ENCODE peak calls at places on chromosome 11, in seven cellular contexts. U, H, Q, M, D, X and L are unnamed samples.

GRCh38 chr11:44732564-44732963 is 5.8 kb downstream of the TSPAN18 start:
- DNase-seq in U (no peak), H (no peak), Q (no peak), M (no peak), D (no peak), X (no peak), L (no peak)

GRCh38 chr11:92347404-92347803 is 122.8 kb downstream of the FAT3 start:
- DNase-seq in U (no peak), H (no peak), Q (no peak), M (no peak), D (no peak), X (no peak), L (no peak)

GRCh38 chr11:25794804-25795203 is 537.1 kb upstream of the ANO3 start:
- DNase-seq in U (no peak), H (no peak), Q (no peak), M (no peak), D (no peak), X (no peak), L (no peak)

GRCh38 chr11:32462296-32462695 is 27.0 kb upstream of the WT1 start:
- DNase-seq in U (no peak), H (no peak), Q (no peak), M (no peak), D (no peak), X (no peak), L (no peak)

GRCh38 chr11:74849525-74850391 is 99.1 kb downstream of the XRRA1 start:
- DNase-seq in U (no peak), H (no peak), Q (no peak), M (no peak), D (no peak), X (peak; percentile 91), L (no peak)

GRCh38 chr11:27571151-27571840 is 64.7 kb upstream of the LIN7C start:
- DNase-seq in U (peak; percentile 2), H (no peak), Q (no peak), M (no peak), D (no peak), X (peak; percentile 26), L (no peak)

GRCh38 chr11:85867751-85868150 is 12.6 kb downstream of the CCDC83 start:
- DNase-seq in U (no peak), H (no peak), Q (no peak), M (no peak), D (no peak), X (peak; percentile 68), L (no peak)

GRCh38 chr11:108967571-108967970 is 302.7 kb downstream of the DDX10 start:
- DNase-seq in U (peak; percentile 60), H (no peak), Q (no peak), M (no peak), D (no peak), X (peak; percentile 71), L (no peak)

GRCh38 chr11:893008-893654 is 17.5 kb downstream of the CHID1 start:
- DNase-seq in U (no peak), H (no peak), Q (no peak), M (no peak), D (no peak), X (no peak), L (no peak)

GRCh38 chr11:889261-889660 is 21.3 kb downstream of the CHID1 start:
- DNase-seq in U (no peak), H (no peak), Q (no peak), M (no peak), D (no peak), X (no peak), L (no peak)

GRCh38 chr11:892106-892505 is 18.5 kb downstream of the CHID1 start:
- DNase-seq in U (no peak), H (no peak), Q (no peak), M (no peak), D (no peak), X (no peak), L (no peak)

GRCh38 chr11:889686-890475 is 20.7 kb downstream of the CHID1 start:
- DNase-seq in U (no peak), H (no peak), Q (no peak), M (no peak), D (no peak), X (no peak), L (no peak)

DNA sequence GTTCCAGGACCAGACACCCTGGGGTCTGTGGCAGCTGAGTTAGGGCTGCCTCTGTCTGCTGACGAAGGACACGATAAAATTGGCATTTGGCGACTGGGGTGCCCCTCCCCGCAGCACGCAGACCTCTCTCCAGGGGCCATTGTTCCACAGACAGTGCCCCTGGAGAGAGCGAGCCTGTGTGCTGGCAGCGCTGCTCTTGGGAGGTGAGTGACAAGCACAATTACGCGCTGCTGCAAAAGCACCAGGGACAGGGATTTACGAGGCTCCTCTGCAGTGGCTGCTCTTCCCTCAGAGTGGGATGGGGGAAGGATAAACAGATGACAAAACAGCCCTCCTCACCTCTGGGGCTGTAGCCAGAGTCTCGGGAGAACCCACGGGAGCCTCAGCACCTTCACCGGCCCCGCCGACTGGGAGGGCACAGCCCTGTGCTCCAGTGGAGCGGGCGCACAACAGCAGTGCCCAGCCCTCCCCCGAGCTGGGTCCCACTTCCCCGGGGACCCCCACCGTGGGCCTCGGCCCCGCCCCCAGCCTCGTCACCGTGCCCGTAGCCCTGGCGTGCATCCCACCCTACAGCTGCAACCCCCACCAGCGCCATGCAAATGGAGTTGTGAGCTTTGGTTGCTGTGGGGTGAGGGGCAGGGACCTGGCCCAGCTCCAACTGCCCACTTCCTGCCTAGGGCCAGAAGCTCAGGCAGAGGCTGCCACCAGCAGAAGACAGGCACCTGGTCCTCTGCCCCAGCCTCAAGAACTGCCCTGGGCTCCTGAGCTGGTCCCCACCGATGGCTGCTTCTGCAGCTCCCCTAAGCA is 19.6 kb downstream of the CHID1 start:
- DNase-seq in U (no peak), H (no peak), Q (no peak), M (no peak), D (no peak), X (no peak), L (no peak)
- H3K27ac ChIP-seq in U (no peak overlapping the region), H (no peak overlapping the region), Q (no peak overlapping the region), M (no peak overlapping the region), D (no peak overlapping the region), X (no peak overlapping the region), L (no peak overlapping the region)

DNA sequence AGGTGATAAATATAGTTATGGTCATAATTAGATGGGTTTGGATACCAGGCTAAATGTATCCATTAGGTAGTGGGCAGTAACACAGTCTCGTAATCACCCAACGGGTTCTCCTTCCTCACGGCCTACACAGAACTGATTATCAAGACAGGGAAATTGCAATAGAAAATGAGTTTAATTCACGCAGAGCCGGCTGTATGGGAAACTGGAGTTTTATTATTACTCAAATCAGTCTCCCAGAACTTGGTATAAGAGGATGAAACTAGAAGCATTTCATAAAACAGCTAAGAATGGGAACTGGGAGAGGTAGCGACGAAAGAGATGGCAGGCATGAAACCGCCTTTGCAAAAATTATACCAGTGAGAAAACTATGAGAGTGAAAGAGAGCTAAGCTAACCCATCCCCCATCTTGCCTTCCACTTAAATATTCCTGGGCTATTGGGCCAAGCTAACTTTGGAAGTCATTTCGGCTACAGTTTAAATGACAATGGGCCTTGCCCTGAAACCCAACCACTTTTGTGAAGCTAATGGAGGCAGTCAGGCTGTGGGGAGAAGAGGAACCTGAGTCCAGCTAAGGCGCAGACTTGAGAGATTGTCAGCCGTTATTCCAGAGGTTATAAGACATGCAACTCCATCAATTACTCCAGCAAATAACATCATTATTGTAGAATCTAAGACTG is 29.6 kb downstream of the CTSC start:
- DNase-seq in U (no peak), H (no peak), Q (no peak), M (no peak), D (no peak), X (no peak), L (no peak)
- H3K27ac ChIP-seq in U (no peak overlapping the region), H (no peak overlapping the region), Q (no peak overlapping the region), M (no peak overlapping the region), D (no peak overlapping the region), X (no peak overlapping the region), L (no peak overlapping the region)

GRCh38 chr11:63870351-63871197 is 31.7 kb downstream of the MARK2 start:
- DNase-seq in U (no peak), H (no peak), Q (no peak), M (no peak), D (no peak), X (peak; percentile 36), L (no peak)
- H3K27ac ChIP-seq in U (peak overlapping the region; percentile 89), H (no peak overlapping the region), Q (peak overlapping the region; percentile 16), M (peak overlapping the region; percentile 21), D (peak overlapping the region; percentile 20), X (peak overlapping the region; percentile 17), L (peak overlapping the region; percentile 17)

GRCh38 chr11:111101836-111102235 is 143.7 kb upstream of the POU2AF2 start:
- DNase-seq in U (no peak), H (no peak), Q (no peak), M (no peak), D (no peak), X (no peak), L (no peak)
- H3K27ac ChIP-seq in U (no peak overlapping the region), H (no peak overlapping the region), Q (no peak overlapping the region), M (no peak overlapping the region), D (no peak overlapping the region), X (no peak overlapping the region), L (no peak overlapping the region)

GRCh38 chr11:122363306-122363705 is 247.3 kb upstream of the BLID start:
- DNase-seq in U (no peak), H (no peak), Q (no peak), M (no peak), D (no peak), X (peak; percentile 66), L (no peak)

GRCh38 chr11:122362381-122362780 is 246.4 kb upstream of the BLID start:
- DNase-seq in U (no peak), H (no peak), Q (no peak), M (no peak), D (no peak), X (peak; percentile 18), L (no peak)

GRCh38 chr11:122365545-122366380 is 249.7 kb upstream of the BLID start:
- DNase-seq in U (peak; percentile 23), H (no peak), Q (no peak), M (no peak), D (no peak), X (peak; percentile 49), L (no peak)

GRCh38 chr11:122368796-122369195 is 252.8 kb upstream of the BLID start:
- DNase-seq in U (no peak), H (no peak), Q (no peak), M (no peak), D (no peak), X (no peak), L (no peak)

GRCh38 chr11:122367809-122368231 is 251.8 kb upstream of the BLID start:
- DNase-seq in U (peak; percentile 77), H (peak; percentile 18), Q (no peak), M (no peak), D (peak; percentile 36), X (peak; percentile 84), L (no peak)
- H3K27ac ChIP-seq in U (peak overlapping the region; percentile 76), H (no peak overlapping the region), Q (no peak overlapping the region), M (no peak overlapping the region), D (peak overlapping the region; percentile 62), X (peak overlapping the region; percentile 17), L (peak overlapping the region; percentile 11)

GRCh38 chr11:9821008-9821752 is 157.3 kb downstream of the SWAP70 start:
- DNase-seq in U (no peak), H (no peak), Q (no peak), M (no peak), D (no peak), X (peak; percentile 36), L (no peak)
- H3K27ac ChIP-seq in U (peak overlapping the region; percentile 31), H (no peak overlapping the region), Q (no peak overlapping the region), M (no peak overlapping the region), D (peak overlapping the region; percentile 64), X (peak overlapping the region; percentile 10), L (no peak overlapping the region)

DNA sequence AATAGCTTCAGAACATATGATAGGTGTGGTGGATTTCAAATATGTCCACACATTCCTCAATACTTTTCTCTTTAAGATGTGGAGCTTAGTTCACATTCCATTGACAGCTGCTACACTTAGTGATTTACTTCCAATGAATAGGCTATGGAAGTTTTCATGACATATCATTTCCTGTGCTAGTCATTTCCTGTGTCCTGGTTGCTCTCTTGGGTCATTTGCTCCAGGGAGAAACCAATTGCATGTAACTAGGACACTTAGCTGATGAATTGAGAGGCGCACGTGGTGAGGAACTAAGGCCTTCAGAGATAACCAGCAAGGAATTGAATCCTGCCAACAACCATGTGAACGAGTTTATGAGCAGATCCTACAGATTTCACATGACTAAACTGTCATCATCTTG is 120.9 kb downstream of the SLC17A6 start:
- DNase-seq in U (no peak), H (no peak), Q (no peak), M (no peak), D (no peak), X (peak; percentile 53), L (no peak)
- H3K27ac ChIP-seq in U (no peak overlapping the region), H (no peak overlapping the region), Q (peak overlapping the region; percentile 11), M (no peak overlapping the region), D (no peak overlapping the region), X (peak overlapping the region; percentile 38), L (no peak overlapping the region)